ENCODE peak calls at places on chromosomes 1 and 21, in five cellular contexts. One of them, this sample, is unnamed.

GRCh38 chr1:221715321-221716169 is 26.3 kb downstream of the DUSP10 start:
- DNase-seq in cardiac muscle cell: no peak
- DNase-seq in uterus: no peak
- DNase-seq in fibroblast of lung: peak
- DNase-seq in Peyer's patch: no peak
- DNase-seq in this sample: peak

GRCh38 chr1:226548281-226549093 is at the start of gene STUM:
- DNase-seq in uterus: peak
- DNase-seq in fibroblast of lung: peak
- DNase-seq in Peyer's patch: peak
- DNase-seq in cardiac muscle cell: peak
- DNase-seq in this sample: no peak

GRCh38 chr1:154908937-154909336 is 27.6 kb downstream of the PMVK start:
- DNase-seq in Peyer's patch: no peak
- DNase-seq in uterus: no peak
- DNase-seq in cardiac muscle cell: no peak
- DNase-seq in fibroblast of lung: no peak
- DNase-seq in this sample: no peak

GRCh38 chr1:55622071-55622470 is 406.9 kb upstream of the USP24 start:
- DNase-seq in Peyer's patch: no peak
- DNase-seq in cardiac muscle cell: no peak
- DNase-seq in fibroblast of lung: no peak
- DNase-seq in uterus: no peak
- DNase-seq in this sample: no peak

GRCh38 chr1:234213576-234214128 is 159.6 kb upstream of the COA6 start:
- DNase-seq in cardiac muscle cell: no peak
- DNase-seq in uterus: no peak
- DNase-seq in Peyer's patch: no peak
- DNase-seq in fibroblast of lung: no peak
- DNase-seq in this sample: no peak

GRCh38 chr1:20485527-20486456 is at the start of gene CAMK2N1:
- DNase-seq in Peyer's patch: peak
- DNase-seq in fibroblast of lung: peak
- DNase-seq in uterus: peak
- DNase-seq in cardiac muscle cell: peak
- DNase-seq in this sample: no peak

GRCh38 chr1:241647658-241648057 is 4.4 kb upstream of the WDR64 start:
- DNase-seq in fibroblast of lung: no peak
- DNase-seq in Peyer's patch: no peak
- DNase-seq in cardiac muscle cell: no peak
- DNase-seq in uterus: no peak
- DNase-seq in this sample: no peak

GRCh38 chr1:153352523-153352922 is 3.9 kb upstream of the PGLYRP4 start:
- DNase-seq in cardiac muscle cell: peak
- DNase-seq in uterus: peak
- DNase-seq in Peyer's patch: peak
- DNase-seq in fibroblast of lung: peak
- DNase-seq in this sample: peak

GRCh38 chr1:33152685-33153432 is 29.0 kb downstream of the TRIM62 start:
- DNase-seq in cardiac muscle cell: no peak
- DNase-seq in Peyer's patch: no peak
- DNase-seq in uterus: peak
- DNase-seq in fibroblast of lung: peak
- DNase-seq in this sample: no peak

GRCh38 chr1:37965301-37965700 is 18.4 kb upstream of the INPP5B start:
- DNase-seq in Peyer's patch: no peak
- DNase-seq in fibroblast of lung: no peak
- DNase-seq in uterus: no peak
- DNase-seq in cardiac muscle cell: no peak
- DNase-seq in this sample: no peak

GRCh38 chr1:23958810-23959460 is 693 bp upstream of the PNRC2 start:
- DNase-seq in Peyer's patch: peak
- DNase-seq in uterus: peak
- DNase-seq in fibroblast of lung: peak
- DNase-seq in cardiac muscle cell: peak
- DNase-seq in this sample: peak

GRCh38 chr21:40681164-40681859 is 165.6 kb downstream of the DSCAM start:
- DNase-seq in cardiac muscle cell: no peak
- DNase-seq in uterus: no peak
- DNase-seq in fibroblast of lung: no peak
- DNase-seq in Peyer's patch: no peak
- DNase-seq in this sample: no peak

GRCh38 chr1:26907071-26907922 is 6.5 kb downstream of the NR0B2 start:
- DNase-seq in Peyer's patch: peak
- DNase-seq in cardiac muscle cell: no peak
- DNase-seq in fibroblast of lung: peak
- DNase-seq in uterus: no peak
- DNase-seq in this sample: no peak

GRCh38 chr1:26094677-26095383 is 16.8 kb upstream of the PDIK1L start:
- DNase-seq in Peyer's patch: no peak
- DNase-seq in fibroblast of lung: peak
- DNase-seq in cardiac muscle cell: peak
- DNase-seq in uterus: peak
- DNase-seq in this sample: no peak

GRCh38 chr1:7827134-7827955 is 25.5 kb downstream of the UTS2 start:
- DNase-seq in cardiac muscle cell: no peak
- DNase-seq in fibroblast of lung: peak
- DNase-seq in uterus: no peak
- DNase-seq in Peyer's patch: peak
- DNase-seq in this sample: no peak

GRCh38 chr1:113519561-113519960 is 129.2 kb downstream of the MAGI3 start:
- DNase-seq in uterus: no peak
- DNase-seq in fibroblast of lung: peak
- DNase-seq in Peyer's patch: no peak
- DNase-seq in cardiac muscle cell: no peak
- DNase-seq in this sample: no peak

GRCh38 chr1:211503542-211503941 is 11.6 kb upstream of the RD3 start:
- DNase-seq in uterus: no peak
- DNase-seq in fibroblast of lung: no peak
- DNase-seq in cardiac muscle cell: no peak
- DNase-seq in Peyer's patch: no peak
- DNase-seq in this sample: no peak

GRCh38 chr1:38991638-38992449 is 768 bp downstream of the AKIRIN1 start:
- DNase-seq in cardiac muscle cell: peak
- DNase-seq in fibroblast of lung: peak
- DNase-seq in uterus: peak
- DNase-seq in Peyer's patch: peak
- DNase-seq in this sample: no peak

GRCh38 chr1:37471345-37472231 is 2.8 kb upstream of the ZC3H12A start:
- DNase-seq in Peyer's patch: peak
- DNase-seq in uterus: peak
- DNase-seq in fibroblast of lung: peak
- DNase-seq in cardiac muscle cell: peak
- DNase-seq in this sample: peak

GRCh38 chr1:23167353-23168078 is 1.1 kb downstream of the LUZP1 start:
- DNase-seq in uterus: peak
- DNase-seq in Peyer's patch: peak
- DNase-seq in fibroblast of lung: peak
- DNase-seq in cardiac muscle cell: peak
- DNase-seq in this sample: no peak

GRCh38 chr1:248576219-248576980 is 1.8 kb upstream of the OR2T34 start:
- DNase-seq in fibroblast of lung: no peak
- DNase-seq in cardiac muscle cell: no peak
- DNase-seq in uterus: no peak
- DNase-seq in Peyer's patch: no peak
- DNase-seq in this sample: no peak

GRCh38 chr1:81695741-81696140 is 105.0 kb upstream of the ADGRL2 start:
- DNase-seq in cardiac muscle cell: peak
- DNase-seq in Peyer's patch: no peak
- DNase-seq in uterus: peak
- DNase-seq in fibroblast of lung: peak
- DNase-seq in this sample: no peak

GRCh38 chr1:9111957-9112356 is 16.9 kb downstream of the GPR157 start:
- DNase-seq in Peyer's patch: no peak
- DNase-seq in cardiac muscle cell: no peak
- DNase-seq in uterus: no peak
- DNase-seq in fibroblast of lung: no peak
- DNase-seq in this sample: no peak
- H3K27ac ChIP-seq in Peyer's patch: no peak
- H3K27ac ChIP-seq in cardiac muscle cell: no peak
- H3K27ac ChIP-seq in uterus: no peak
- H3K27ac ChIP-seq in fibroblast of lung: no peak
- H3K27ac ChIP-seq in this sample: no peak

GRCh38 chr1:235617808-235618207 is 31.8 kb downstream of the GNG4 start:
- DNase-seq in fibroblast of lung: peak
- DNase-seq in Peyer's patch: no peak
- DNase-seq in uterus: no peak
- DNase-seq in cardiac muscle cell: no peak
- DNase-seq in this sample: peak
- TF ChIP-seq CTCF in fibroblast of lung: peak
- TF ChIP-seq CTCF in Peyer's patch: no peak
- TF ChIP-seq CTCF in uterus: no peak
- TF ChIP-seq CTCF in cardiac muscle cell: peak
- TF ChIP-seq CTCF in this sample: peak

GRCh38 chr1:179230721-179231120 is 1.2 kb upstream of the ABL2 start:
- DNase-seq in uterus: no peak
- DNase-seq in fibroblast of lung: peak
- DNase-seq in Peyer's patch: no peak
- DNase-seq in cardiac muscle cell: no peak
- DNase-seq in this sample: no peak
- H3K4me3 ChIP-seq in uterus: no peak
- H3K4me3 ChIP-seq in fibroblast of lung: peak
- H3K4me3 ChIP-seq in Peyer's patch: no peak
- H3K4me3 ChIP-seq in cardiac muscle cell: no peak
- H3K4me3 ChIP-seq in this sample: no peak

GRCh38 chr1:46202975-46203737 is at the start of gene LURAP1:
- DNase-seq in uterus: peak
- DNase-seq in fibroblast of lung: peak
- DNase-seq in Peyer's patch: peak
- DNase-seq in cardiac muscle cell: peak
- DNase-seq in this sample: no peak
- H3K27ac ChIP-seq in uterus: peak
- H3K27ac ChIP-seq in fibroblast of lung: peak
- H3K27ac ChIP-seq in Peyer's patch: peak
- H3K27ac ChIP-seq in cardiac muscle cell: no peak
- H3K27ac ChIP-seq in this sample: no peak

DNA sequence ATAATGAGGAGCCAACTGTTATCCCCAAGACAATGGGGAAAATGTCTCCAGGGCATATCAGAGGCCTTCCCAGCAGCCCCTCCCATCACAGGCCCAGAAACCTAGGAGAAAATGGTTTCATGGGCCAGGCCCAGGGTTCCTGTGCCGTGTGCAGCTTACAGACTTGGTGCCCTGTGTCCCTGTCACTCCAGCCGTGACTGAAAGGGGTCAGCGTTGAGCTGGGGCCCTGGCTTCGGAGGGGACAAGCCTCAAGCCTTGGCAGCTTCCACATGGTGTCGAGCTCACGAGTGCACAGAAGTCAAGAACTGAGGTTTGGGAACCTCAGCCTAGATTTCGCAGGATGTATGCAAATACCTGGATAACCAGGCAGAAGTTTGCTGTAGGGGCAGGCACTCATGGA is 18.1 kb downstream of the SIPA1L2 start:
- DNase-seq in Peyer's patch: no peak
- DNase-seq in cardiac muscle cell: no peak
- DNase-seq in uterus: no peak
- DNase-seq in fibroblast of lung: no peak
- DNase-seq in this sample: no peak
- TF ChIP-seq CTCF in Peyer's patch: no peak
- TF ChIP-seq CTCF in cardiac muscle cell: no peak
- TF ChIP-seq CTCF in uterus: no peak
- TF ChIP-seq CTCF in fibroblast of lung: no peak
- TF ChIP-seq CTCF in this sample: no peak

DNA sequence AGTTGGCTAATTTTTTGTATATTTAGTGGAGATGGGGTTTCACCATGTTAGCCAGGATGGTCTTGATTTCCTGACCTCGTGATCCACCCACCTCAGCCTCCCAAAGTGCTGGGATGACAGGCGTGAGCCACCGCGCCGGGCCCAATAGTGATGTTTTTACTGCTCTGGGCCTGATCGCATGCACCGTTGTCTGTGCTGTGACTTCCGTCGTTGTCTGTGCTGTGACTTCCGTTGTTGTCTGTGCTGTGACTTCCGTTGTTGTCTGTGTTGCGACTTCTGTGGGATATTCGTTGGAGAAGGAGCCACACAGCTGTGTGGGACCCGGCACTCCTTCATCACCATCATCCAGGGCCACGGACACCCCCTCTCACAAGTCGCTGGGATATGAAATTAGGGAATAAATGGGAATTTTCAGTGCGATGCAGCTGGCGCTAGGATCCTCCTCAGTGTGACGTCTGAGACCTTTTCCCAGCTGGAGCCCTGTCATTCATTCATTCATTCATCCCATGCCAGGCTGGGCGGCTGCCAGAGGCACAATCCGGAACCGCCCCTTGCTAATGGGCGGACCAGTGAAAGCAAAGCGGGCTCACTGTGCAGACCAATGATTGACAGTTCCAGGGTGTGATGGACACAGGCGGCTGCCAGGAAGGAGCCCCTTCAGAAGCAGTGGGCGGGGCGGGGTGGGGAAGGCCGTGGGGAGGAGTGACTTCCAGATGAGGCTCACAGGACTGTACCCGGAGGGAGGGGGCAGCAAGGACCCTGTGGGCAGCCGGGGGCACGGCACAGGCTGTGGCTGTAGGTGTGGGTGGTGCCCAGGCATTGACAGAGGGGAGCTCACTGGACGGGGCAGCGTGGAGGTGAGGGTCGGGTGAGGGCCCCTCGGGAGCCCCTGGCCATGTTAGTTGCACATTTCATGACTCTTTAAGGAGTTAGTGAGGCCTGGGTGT is 48.9 kb downstream of the PRKCZ start:
- DNase-seq in uterus: no peak
- DNase-seq in fibroblast of lung: no peak
- DNase-seq in Peyer's patch: no peak
- DNase-seq in cardiac muscle cell: no peak
- DNase-seq in this sample: no peak
- H3K4me3 ChIP-seq in uterus: no peak
- H3K4me3 ChIP-seq in fibroblast of lung: no peak
- H3K4me3 ChIP-seq in Peyer's patch: no peak
- H3K4me3 ChIP-seq in cardiac muscle cell: no peak
- H3K4me3 ChIP-seq in this sample: no peak